ENCODE peak calls at places on chromosome 4, in ten cellular contexts. H, Z, X, Y, M, S, A, B, Q and O are unnamed samples.

GRCh38 chr4:79184461-79184860 is 141.4 kb downstream of the NAA11 start:
- DNase-seq in S (no peak), Q (no peak), B (no peak), X (no peak), Z (peak), M (no peak), Y (no peak), A (no peak), H (no peak), O (no peak)

GRCh38 chr4:40721730-40722171 is 28.0 kb upstream of the NSUN7 start:
- DNase-seq in S (peak), H (no peak), A (no peak), Q (peak), M (peak), X (no peak), B (no peak), Y (no peak), Z (no peak), O (no peak)

GRCh38 chr4:135941671-135942070 is 1590.6 kb downstream of the PCDH18 start:
- DNase-seq in M (no peak), Z (no peak), Y (no peak), Q (no peak), B (no peak), S (no peak), X (no peak), A (no peak), H (no peak), O (no peak)

GRCh38 chr4:5619913-5620625 is 88.3 kb downstream of the EVC2 start:
- DNase-seq in M (no peak), Y (no peak), Z (no peak), X (no peak), H (peak), S (no peak), B (no peak), Q (no peak), A (no peak), O (no peak)

GRCh38 chr4:122912810-122913575 is 9.4 kb downstream of the NUDT6 start:
- DNase-seq in Q (no peak), A (no peak), B (no peak), Y (no peak), X (no peak), S (no peak), H (no peak), Z (no peak), M (no peak), O (no peak)

GRCh38 chr4:158778065-158778711 is 9.4 kb downstream of the FNIP2 start:
- DNase-seq in S (no peak), Q (no peak), X (no peak), Y (no peak), H (no peak), A (no peak), Z (no peak), M (peak), B (no peak), O (no peak)

GRCh38 chr4:76867880-76868655 is 29.9 kb downstream of the SOWAHB start:
- DNase-seq in S (no peak), Y (peak), H (no peak), Q (no peak), Z (peak), X (no peak), A (no peak), M (no peak), B (no peak), O (no peak)

GRCh38 chr4:113899260-113900177 is 79.9 kb downstream of the ARSJ start:
- DNase-seq in M (peak), H (no peak), A (no peak), X (no peak), S (no peak), Y (peak), Q (no peak), B (no peak), Z (no peak), O (no peak)

GRCh38 chr4:157115613-157116340 is 39.8 kb downstream of the GLRB start:
- DNase-seq in Z (no peak), Y (no peak), B (peak), M (no peak), H (peak), A (no peak), X (peak), S (peak), Q (no peak), O (no peak)

DNA sequence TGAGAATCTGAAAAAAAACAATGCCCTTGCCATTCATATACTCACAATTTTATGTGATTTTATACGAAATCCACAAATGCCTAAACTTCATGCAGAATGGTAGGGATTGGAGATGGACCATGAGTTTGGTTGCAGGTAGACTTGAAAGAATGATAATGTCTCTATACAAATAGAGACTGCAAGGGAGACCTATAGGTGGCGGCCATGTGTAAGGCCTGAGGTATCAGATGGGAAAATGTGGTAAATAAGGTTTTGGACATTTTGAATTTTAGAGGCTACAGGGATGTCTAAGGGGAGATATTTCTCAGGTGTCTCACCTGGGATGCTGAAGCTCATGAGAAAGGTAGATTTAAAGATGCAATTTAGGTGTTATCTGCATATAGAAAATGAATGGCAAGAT is 78.0 kb downstream of the GABRB1 start:
- DNase-seq in M (no peak), S (no peak), Q (no peak), B (no peak), X (no peak), Y (no peak), A (no peak), Z (no peak), H (no peak), O (no peak)
- TF ChIP-seq CTCF in M (no peak), S (no peak), Q (no peak), B (no peak), X (no peak), Y (no peak), A (no peak), Z (no peak), H (no peak), O (no peak)

GRCh38 chr4:139607302-139608060 is 51.5 kb upstream of the SETD7 start:
- DNase-seq in B (no peak), M (no peak), Q (no peak), X (no peak), Y (no peak), S (no peak), H (peak), A (no peak), Z (no peak), O (no peak)

GRCh38 chr4:139606600-139607301 is 50.7 kb upstream of the SETD7 start:
- DNase-seq in S (peak), Y (no peak), X (peak), Z (no peak), Q (no peak), M (no peak), H (peak), A (no peak), B (peak), O (no peak)

GRCh38 chr4:139600662-139601061 is 44.6 kb upstream of the SETD7 start:
- DNase-seq in Y (no peak), Q (no peak), A (no peak), Z (no peak), M (no peak), H (no peak), X (no peak), S (no peak), B (no peak), O (no peak)

GRCh38 chr4:139605516-139605915 is 49.5 kb upstream of the SETD7 start:
- DNase-seq in X (no peak), Q (no peak), M (no peak), Y (no peak), B (no peak), S (no peak), A (no peak), Z (no peak), H (no peak), O (no peak)

GRCh38 chr4:139603576-139604387 is 47.8 kb upstream of the SETD7 start:
- DNase-seq in Q (peak), Z (peak), B (peak), M (peak), A (no peak), S (peak), X (peak), Y (peak), H (peak), O (no peak)
- TF ChIP-seq CTCF in Q (peak), Z (peak), B (peak), M (peak), A (peak), S (peak), X (peak), Y (peak), H (peak), O (peak)

GRCh38 chr4:163251204-163251603 is 81.2 kb downstream of the NPY1R start:
- DNase-seq in B (no peak), Z (peak), Y (no peak), X (no peak), Q (no peak), H (no peak), A (no peak), M (peak), S (no peak), O (no peak)
- TF ChIP-seq CTCF in B (no peak), Z (peak), Y (no peak), X (no peak), Q (no peak), H (no peak), A (no peak), M (peak), S (no peak), O (no peak)

DNA sequence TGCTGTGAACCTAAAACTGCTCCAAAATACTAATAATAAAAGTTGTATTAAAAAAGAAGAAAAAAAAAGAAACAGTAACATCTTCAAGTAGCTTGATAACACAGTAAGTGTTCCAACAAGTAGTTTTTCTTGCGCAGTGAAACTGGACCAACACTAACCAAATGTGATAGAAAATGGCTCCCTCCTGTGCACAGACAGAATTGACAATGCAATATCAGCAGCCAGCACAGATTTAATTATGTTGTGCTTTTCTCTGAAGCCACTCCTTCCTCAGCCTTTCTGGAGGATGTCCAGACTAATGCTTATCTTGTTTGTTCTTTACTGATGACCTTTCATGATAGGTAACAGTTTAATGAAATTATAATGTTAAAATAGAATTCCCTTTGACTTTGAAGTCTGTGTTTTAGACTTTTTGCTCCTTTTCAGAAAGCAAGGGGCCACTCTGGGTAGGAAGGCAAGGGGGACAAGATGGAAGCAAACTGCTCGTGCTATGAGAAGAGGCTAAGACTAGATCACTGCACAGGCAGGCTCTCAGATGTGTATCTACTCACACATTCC is 147.1 kb upstream of the RPL34 start:
- DNase-seq in S (no peak), A (no peak), Y (no peak), Z (no peak), M (no peak), B (no peak), H (peak), Q (no peak), X (no peak), O (no peak)
- TF ChIP-seq CTCF in S (no peak), A (no peak), Y (no peak), Z (no peak), M (no peak), B (no peak), H (no peak), Q (no peak), X (no peak), O (no peak)

DNA sequence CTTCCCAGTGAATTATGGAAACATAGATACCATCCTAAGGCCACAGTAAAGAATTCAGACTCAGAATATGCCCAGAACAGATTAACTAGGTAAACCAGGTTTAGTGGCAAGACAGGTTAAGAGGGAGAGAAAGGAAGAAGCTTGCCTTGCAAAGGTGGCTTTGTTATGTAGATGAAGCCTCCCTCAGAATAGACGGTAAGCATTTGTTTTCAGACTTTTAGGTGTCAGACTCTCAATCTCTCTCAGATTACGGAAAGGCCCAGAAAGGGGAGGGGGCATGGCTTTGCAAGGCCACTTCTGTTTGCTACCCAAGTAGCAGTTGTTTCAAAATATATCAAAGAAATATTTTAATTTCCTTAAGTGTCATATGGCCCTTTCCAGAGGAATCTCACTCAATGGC is 457.1 kb upstream of the BOD1L1 start:
- DNase-seq in B (no peak), Q (no peak), A (no peak), Z (peak), S (no peak), M (no peak), Y (no peak), H (no peak), X (no peak), O (no peak)
- TF ChIP-seq CTCF in B (no peak), Q (no peak), A (no peak), Z (no peak), S (no peak), M (no peak), Y (no peak), H (no peak), X (no peak), O (no peak)

GRCh38 chr4:1513936-1514483 is 107.8 kb upstream of the NKX1-1 start:
- DNase-seq in B (no peak), Q (no peak), Y (no peak), S (no peak), A (no peak), Z (no peak), M (no peak), H (no peak), X (no peak), O (no peak)

GRCh38 chr4:1514612-1515011 is 108.4 kb upstream of the NKX1-1 start:
- DNase-seq in A (no peak), Q (no peak), X (no peak), Z (no peak), H (no peak), M (no peak), Y (no peak), S (no peak), B (no peak), O (no peak)

GRCh38 chr4:1512081-1512737 is 106.0 kb upstream of the NKX1-1 start:
- DNase-seq in A (peak), Y (no peak), Q (no peak), Z (no peak), M (no peak), B (no peak), X (no peak), S (no peak), H (no peak), O (no peak)

GRCh38 chr4:1511441-1512041 is 105.3 kb upstream of the NKX1-1 start:
- DNase-seq in M (peak), X (peak), Y (no peak), Q (no peak), Z (no peak), B (peak), H (peak), A (peak), S (peak), O (no peak)

DNA sequence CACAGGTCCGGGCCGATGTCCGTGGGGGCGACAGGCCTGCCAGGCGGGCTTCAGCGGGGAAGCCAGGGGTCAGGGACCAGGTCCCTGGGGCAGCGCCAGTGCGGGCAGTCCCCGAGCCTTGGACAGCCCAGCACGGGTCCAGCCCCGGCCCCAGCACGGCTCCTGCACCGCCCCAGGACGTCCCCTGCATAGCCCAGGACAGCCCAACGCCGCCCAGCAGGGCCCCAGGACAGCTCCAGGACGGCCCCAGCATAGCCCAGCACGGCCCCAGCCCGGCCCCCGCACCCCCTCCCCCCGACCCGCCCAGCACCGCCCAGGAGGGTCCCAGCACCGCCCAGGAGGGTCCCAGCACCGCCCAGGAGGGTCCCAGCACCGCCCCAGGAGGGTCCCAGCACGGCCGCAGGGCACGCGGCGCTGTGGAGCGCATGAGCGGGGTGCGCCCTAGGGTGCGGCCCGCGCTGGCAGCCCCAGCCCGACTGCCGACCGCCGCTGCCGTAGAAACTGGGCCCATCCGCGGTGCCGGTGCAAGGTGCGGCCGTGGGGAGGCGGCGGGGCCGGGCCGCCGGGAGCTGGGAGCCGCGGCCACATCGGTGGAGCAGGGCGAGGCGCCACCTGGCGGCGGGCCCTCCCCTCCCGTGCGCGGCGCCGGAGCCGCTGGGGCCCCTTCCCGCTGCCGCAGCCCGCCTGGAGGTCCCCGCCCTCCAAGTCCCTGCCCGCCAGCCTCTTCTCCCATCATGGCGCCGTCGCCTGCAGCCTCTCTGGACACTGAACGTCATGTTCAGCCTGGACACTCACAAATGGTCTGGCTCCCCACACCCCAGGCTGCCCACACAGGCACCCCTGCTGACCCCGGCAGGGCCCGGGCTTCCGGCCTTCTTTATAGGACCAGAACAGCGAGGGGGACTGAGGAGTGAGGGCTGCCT is 106.8 kb upstream of the NKX1-1 start:
- DNase-seq in Q (peak), H (no peak), Y (peak), Z (peak), M (no peak), X (peak), S (no peak), A (peak), B (peak), O (peak)
- TF ChIP-seq CTCF in Q (peak), H (peak), Y (peak), Z (peak), M (no peak), X (no peak), S (peak), A (peak), B (peak), O (peak)

GRCh38 chr4:111798840-111799239 is 346.4 kb upstream of the FAM241A start:
- DNase-seq in B (no peak), A (no peak), S (no peak), M (no peak), Z (peak), Q (no peak), X (no peak), Y (no peak), H (no peak), O (no peak)
- TF ChIP-seq CTCF in B (no peak), A (no peak), S (peak), M (no peak), Z (peak), Q (no peak), X (no peak), Y (no peak), H (no peak), O (peak)